ENCODE peak calls at places on chromosomes 11 and 22, in ten cellular contexts. N, W, K, P, C, X, D, A, S and J are unnamed samples.

GRCh38 chr11:13963169-13963948 is 836 bp downstream of the SPON1 start:
- DNase-seq in N (peak), W (no peak), K (peak), P (no peak), C (no peak), X (no peak), D (peak), A (no peak), S (no peak), J (no peak)

GRCh38 chr11:123439616-123440015 is 9.5 kb downstream of the GRAMD1B start:
- DNase-seq in N (no peak), W (no peak), K (no peak), P (no peak), C (no peak), X (no peak), D (no peak), A (no peak), S (no peak), J (no peak)

GRCh38 chr11:19658344-19658743 is 54.3 kb upstream of the NAV2 start:
- DNase-seq in N (no peak), W (peak), K (no peak), P (no peak), C (no peak), X (no peak), D (no peak), A (no peak), S (no peak), J (no peak)

GRCh38 chr22:37492428-37493344 is 6.5 kb upstream of the MFNG start:
- DNase-seq in N (no peak), W (peak), K (peak), P (no peak), C (no peak), X (no peak), D (no peak), A (peak), S (peak), J (peak)

GRCh38 chr22:42203609-42204008 is 66.8 kb downstream of the TCF20 start:
- DNase-seq in N (no peak), W (no peak), K (no peak), P (no peak), C (no peak), X (no peak), D (no peak), A (no peak), S (no peak), J (no peak)

GRCh38 chr11:78210000-78210608 is 21.4 kb downstream of the USP35 start:
- DNase-seq in N (no peak), W (no peak), K (no peak), P (no peak), C (no peak), X (peak), D (peak), A (no peak), S (no peak), J (no peak)

GRCh38 chr11:122656631-122657101 is 1.1 kb downstream of the UBASH3B start:
- DNase-seq in N (peak), W (no peak), K (peak), P (no peak), C (peak), X (peak), D (peak), A (peak), S (no peak), J (peak)

GRCh38 chr11:73995247-73995646 is 12.6 kb upstream of the UCP2 start:
- DNase-seq in N (no peak), W (no peak), K (peak), P (no peak), C (no peak), X (no peak), D (no peak), A (no peak), S (no peak), J (no peak)

GRCh38 chr22:39290724-39291161 is 28.7 kb downstream of the RPL3 start:
- DNase-seq in N (no peak), W (no peak), K (peak), P (no peak), C (peak), X (no peak), D (peak), A (peak), S (no peak), J (no peak)

GRCh38 chr11:20011294-20011951 is 148.9 kb downstream of the DBX1 start:
- DNase-seq in N (no peak), W (no peak), K (peak), P (no peak), C (peak), X (no peak), D (no peak), A (peak), S (no peak), J (no peak)